ENCODE peak calls at places on chromosomes 2 and 18, in seven cellular contexts. O is AG09309, P is fibroblast of lung, Q is epithelial cell of esophagus, Z is kidney, W is kidney epithelial cell, A is SJSA1. K is an unnamed sample.
A peak's percentile ranks its signal among the peaks of the same experiment; 100 is the strongest.

GRCh38 chr18:36547544-36547943 is 250.0 kb downstream of the FHOD3 start:
- DNase-seq in W (no peak), O (no peak), Z (no peak), P (no peak), A (no peak), Q (no peak), K (no peak)

GRCh38 chr18:44654555-44654954 is 26.1 kb upstream of the SETBP1 start:
- DNase-seq in O (peak; percentile 68), P (peak; percentile 93), Q (peak; percentile 94), W (peak; percentile 84), A (peak; percentile 94), Z (no peak), K (no peak)

GRCh38 chr18:78980279-78980771 is 707 bp downstream of the SALL3 start:
- DNase-seq in Z (no peak), A (no peak), Q (no peak), P (peak; percentile 42), W (no peak), O (no peak), K (no peak)

GRCh38 chr18:36662000-36662399 is 166.8 kb downstream of the TPGS2 start:
- DNase-seq in P (no peak), A (no peak), W (no peak), Q (peak; percentile 42), Z (no peak), O (no peak), K (no peak)

GRCh38 chr18:37393945-37394609 is 171.5 kb downstream of the CELF4 start:
- DNase-seq in Q (no peak), O (peak; percentile 63), A (peak; percentile 7), P (peak; percentile 65), W (peak; percentile 12), Z (peak; percentile 94), K (peak; percentile 19)

GRCh38 chr18:26458526-26459232 is 89.7 kb downstream of the KCTD1 start:
- DNase-seq in A (no peak), O (peak; percentile 57), W (no peak), Q (peak; percentile 73), P (peak; percentile 81), Z (no peak), K (no peak)

GRCh38 chr2:22143840-22144239 is 1020.1 kb downstream of the TDRD15 start:
- DNase-seq in Q (no peak), W (no peak), O (no peak), P (no peak), A (no peak), Z (no peak), K (no peak)

GRCh38 chr18:62869327-62869726 is 154.0 kb downstream of the PHLPP1 start:
- DNase-seq in P (no peak), Q (no peak), A (no peak), W (no peak), O (no peak), Z (no peak), K (no peak)

GRCh38 chr2:106359512-106359911 is 108.7 kb downstream of the RGPD3 start:
- DNase-seq in Q (no peak), P (no peak), Z (no peak), O (no peak), W (no peak), A (no peak), K (no peak)

GRCh38 chr2:232113821-232114220 is 152.3 kb downstream of the DIS3L2 start:
- DNase-seq in P (peak; percentile 71), A (no peak), W (no peak), O (no peak), Q (no peak), Z (no peak), K (no peak)

DNA sequence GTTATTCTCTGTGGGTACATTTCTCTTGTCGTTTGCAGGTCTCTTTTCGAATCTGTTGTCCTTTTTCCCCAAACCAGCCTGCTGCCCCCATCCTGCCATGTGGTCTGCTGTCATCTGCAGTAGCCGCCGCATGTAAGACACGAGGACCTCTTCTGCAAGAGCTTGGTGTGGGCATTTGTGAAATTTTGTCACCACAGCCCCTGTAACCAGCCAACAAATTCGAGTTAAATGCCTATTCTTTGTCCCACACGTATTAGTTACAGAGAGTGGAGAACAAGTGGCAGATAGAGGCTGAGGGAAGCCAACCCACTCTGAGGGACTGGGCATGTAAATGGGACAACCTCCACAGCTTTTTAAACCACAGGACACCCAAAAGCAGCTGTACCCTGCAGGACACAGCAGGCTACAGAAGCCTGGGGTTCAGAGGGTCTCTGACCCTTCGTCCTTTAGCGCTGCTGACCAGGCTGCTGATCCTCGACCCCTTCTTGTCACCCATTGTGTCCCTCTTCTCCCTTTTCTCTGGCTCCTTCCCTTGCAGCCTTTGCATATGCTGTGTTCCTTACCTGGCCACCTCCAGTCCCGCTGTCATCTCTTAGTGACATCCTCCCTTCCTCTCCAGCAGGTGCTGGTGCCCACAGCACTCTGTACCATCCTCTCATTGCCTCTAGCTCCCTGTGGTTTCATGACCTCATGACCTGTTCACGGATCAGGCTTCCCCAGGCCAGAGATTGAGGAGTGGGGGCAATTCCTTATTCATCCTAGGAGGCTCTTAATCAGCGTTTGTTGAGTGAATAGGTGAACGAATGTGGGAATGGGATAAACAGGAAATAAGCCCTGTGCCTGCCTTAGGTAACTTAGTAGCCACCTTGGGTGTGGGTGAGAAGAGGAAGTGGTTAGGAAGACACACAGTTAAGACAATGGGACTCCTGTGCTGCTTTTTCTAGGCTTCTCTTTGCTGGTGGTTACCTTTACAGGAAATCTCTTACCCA is 35.3 kb downstream of the ITGA6 start:
- DNase-seq in Z (no peak), W (no peak), Q (peak; percentile 58), O (no peak), P (no peak), A (no peak), K (no peak)
- H3K4me3 ChIP-seq in Z (peak overlapping the region; percentile 18), W (no peak overlapping the region), Q (no peak overlapping the region), O (no peak overlapping the region), P (no peak overlapping the region), A (no peak overlapping the region), K (no peak overlapping the region)

DNA sequence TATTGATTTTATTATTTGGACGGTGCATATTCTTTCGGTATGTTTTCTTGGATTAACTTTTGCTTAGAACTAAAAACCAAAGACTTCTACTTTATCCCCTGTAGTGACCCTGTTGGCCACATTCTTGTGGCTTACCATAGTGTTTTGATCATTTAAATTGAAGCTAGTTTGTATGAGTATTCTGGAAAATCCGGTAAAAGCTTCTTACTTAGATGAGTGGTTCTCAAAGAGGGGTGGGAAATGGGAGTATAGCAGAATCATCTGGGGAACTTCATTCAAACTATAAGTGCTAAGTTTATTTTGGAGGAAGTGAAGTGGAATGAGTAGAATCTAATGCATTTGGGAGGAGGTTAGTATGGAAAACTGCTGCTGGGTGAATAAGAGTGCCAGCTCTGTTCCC is 3.8 kb downstream of the PPP1CB start:
- DNase-seq in W (no peak), O (no peak), P (peak; percentile 75), Z (no peak), Q (no peak), A (peak; percentile 79), K (no peak)
- H3K4me3 ChIP-seq in W (no peak overlapping the region), O (no peak overlapping the region), P (peak overlapping the region; percentile 97), Z (peak overlapping the region; percentile 11), Q (peak overlapping the region; percentile 89), A (no peak overlapping the region), K (no peak overlapping the region)

DNA sequence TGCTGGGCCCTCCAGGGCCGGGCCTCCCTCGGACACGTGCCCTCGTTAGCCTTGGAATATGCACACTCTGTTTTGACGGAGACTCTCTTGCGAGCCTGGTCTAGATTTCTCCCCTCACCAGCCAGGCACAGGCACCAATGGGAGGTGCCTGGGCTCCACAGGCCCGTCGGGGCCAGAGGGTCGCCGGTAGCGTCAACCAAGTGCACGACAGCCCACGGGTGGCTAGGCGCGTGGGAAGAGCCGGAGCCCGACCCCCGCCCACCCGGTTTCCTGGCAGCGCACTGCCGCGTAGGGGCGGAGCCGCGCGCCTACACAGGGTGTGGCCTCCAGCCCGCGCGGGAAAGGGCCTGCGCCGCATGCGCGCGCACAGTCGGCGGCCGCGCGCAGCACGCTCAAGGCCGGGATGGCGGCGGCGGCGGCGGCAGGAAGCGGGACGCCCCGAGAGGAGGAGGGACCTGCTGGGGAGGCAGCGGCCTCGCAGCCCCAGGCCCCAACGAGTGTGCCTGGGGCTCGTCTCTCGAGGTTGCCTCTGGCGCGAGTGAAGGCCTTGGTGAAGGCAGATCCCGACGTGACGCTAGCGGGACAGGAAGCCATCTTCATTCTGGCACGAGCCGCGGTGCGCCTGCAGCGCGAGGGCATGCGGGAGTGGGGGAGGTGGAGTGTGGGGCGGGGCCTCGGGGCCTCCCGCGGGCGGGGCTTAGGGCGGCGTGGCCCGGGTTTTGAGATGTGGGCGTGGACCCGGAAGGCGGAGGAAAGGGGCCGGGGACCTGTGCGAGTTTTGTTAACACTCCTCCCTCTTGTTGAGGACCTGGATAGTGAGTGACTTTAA is at the start of gene POLE4:
- DNase-seq in W (no peak), P (peak; percentile 84), O (no peak), A (peak; percentile 94), Q (peak; percentile 86), Z (peak; percentile 97), K (peak; percentile 52)
- H3K4me3 ChIP-seq in W (peak within 1 kb of the TSS; percentile 64), P (peak within 1 kb of the TSS; percentile 68), O (peak within 1 kb of the TSS; percentile 61), A (peak within 1 kb of the TSS; percentile 64), Q (peak within 1 kb of the TSS; percentile 62), Z (peak within 1 kb of the TSS; percentile 74), K (peak within 1 kb of the TSS; percentile 47)

GRCh38 chr2:199136241-199136640 is 321.5 kb downstream of the SATB2 start:
- DNase-seq in W (no peak), Q (no peak), P (peak; percentile 46), Z (no peak), A (no peak), O (no peak), K (no peak)

GRCh38 chr2:199128476-199129214 is 329.1 kb downstream of the SATB2 start:
- DNase-seq in Z (no peak), P (no peak), A (no peak), Q (no peak), O (no peak), W (no peak), K (no peak)

GRCh38 chr2:199136681-199137080 is 321.1 kb downstream of the SATB2 start:
- DNase-seq in O (peak; percentile 64), Z (peak; percentile 48), A (peak; percentile 21), P (peak; percentile 87), W (peak; percentile 49), Q (peak; percentile 75), K (peak; percentile 62)

GRCh38 chr2:199131876-199132275 is 325.9 kb downstream of the SATB2 start:
- DNase-seq in O (no peak), P (no peak), Q (no peak), Z (no peak), A (no peak), W (no peak), K (no peak)

DNA sequence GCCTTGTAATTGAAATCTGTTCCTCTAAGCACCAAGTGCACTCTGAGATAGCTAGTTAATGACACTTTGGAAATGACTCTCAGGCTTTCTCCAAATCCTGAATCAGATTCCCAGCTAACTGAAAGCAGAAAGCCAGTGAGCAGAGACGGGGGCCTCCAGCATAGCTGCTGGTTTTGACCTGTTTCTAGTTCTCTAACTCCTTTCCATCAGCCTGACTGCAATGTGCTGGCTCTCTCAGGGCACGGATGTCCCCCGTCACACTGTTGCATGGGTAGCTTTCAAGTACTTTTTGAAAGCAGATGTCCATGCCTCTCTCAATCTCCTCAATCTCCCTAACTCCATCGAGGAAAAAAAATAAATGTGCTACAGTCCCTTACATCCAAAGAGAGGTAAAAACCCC is 326.5 kb downstream of the SATB2 start:
- DNase-seq in A (no peak), Z (peak; percentile 45), W (no peak), O (no peak), Q (no peak), P (no peak), K (no peak)
- H3K4me3 ChIP-seq in A (no peak overlapping the region), Z (no peak overlapping the region), W (no peak overlapping the region), O (no peak overlapping the region), Q (no peak overlapping the region), P (no peak overlapping the region), K (no peak overlapping the region)

K was measured in HFF-Myc.